ENCODE peak calls at places on chromosome 9, in seven cellular contexts. F is H1, Y is tibial nerve, Q is stomach, I is A549, C is right lobe of liver, H is IMR-90. B is an unnamed sample.

GRCh38 chr9:88400021-88400420 is 11.8 kb downstream of the SPIN1 start:
- DNase-seq in F (peak), Y (no peak), Q (no peak), I (no peak), C (no peak), H (peak), B (no peak)

GRCh38 chr9:129235931-129236331 is 57.9 kb upstream of the IER5L start:
- DNase-seq in F (no peak), Y (no peak), Q (no peak), I (no peak), C (no peak), H (no peak), B (no peak)

GRCh38 chr9:88387733-88388202 is 476 bp upstream of the SPIN1 start:
- DNase-seq in F (no peak), Y (no peak), Q (peak), I (peak), C (peak), H (peak), B (peak)

GRCh38 chr9:34254141-34254913 is 74.7 kb downstream of the KIF24 start:
- DNase-seq in F (no peak), Y (no peak), Q (no peak), I (peak), C (no peak), H (peak), B (peak)

GRCh38 chr9:34589656-34590375 is at the start of gene CNTFR:
- DNase-seq in F (no peak), Y (no peak), Q (no peak), I (no peak), C (peak), H (no peak), B (peak)

GRCh38 chr9:87650611-87651295 is 75.2 kb upstream of the CTSL start:
- DNase-seq in F (no peak), Y (no peak), Q (no peak), I (no peak), C (no peak), H (no peak), B (peak)

GRCh38 chr9:121300283-121301119 is 32.5 kb downstream of the GSN start:
- DNase-seq in F (no peak), Y (peak), Q (no peak), I (no peak), C (no peak), H (no peak), B (peak)

GRCh38 chr9:14438232-14438966 is 124.5 kb upstream of the NFIB start:
- DNase-seq in F (no peak), Y (no peak), Q (no peak), I (no peak), C (no peak), H (peak), B (no peak)

GRCh38 chr9:93676310-93677054 is 100.1 kb downstream of the PHF2 start:
- DNase-seq in F (peak), Y (no peak), Q (peak), I (no peak), C (peak), H (no peak), B (peak)

GRCh38 chr9:113941056-113941455 is 64.9 kb downstream of the ZNF618 start:
- DNase-seq in F (no peak), Y (no peak), Q (no peak), I (no peak), C (no peak), H (peak), B (no peak)

GRCh38 chr9:134496413-134497282 is 145.0 kb upstream of the COL5A1 start:
- DNase-seq in F (no peak), Y (peak), Q (no peak), I (no peak), C (peak), H (peak), B (peak)

GRCh38 chr9:21465859-21466518 is 16.1 kb downstream of the IFNE start:
- DNase-seq in F (no peak), Y (no peak), Q (no peak), I (peak), C (no peak), H (peak), B (no peak)

GRCh38 chr9:224540-225520 is 10.2 kb downstream of the DOCK8 start:
- DNase-seq in F (no peak), Y (no peak), Q (no peak), I (no peak), C (no peak), H (no peak), B (no peak)

GRCh38 chr9:14535161-14535930 is 157.9 kb downstream of the ZDHHC21 start:
- DNase-seq in F (no peak), Y (no peak), Q (no peak), I (no peak), C (no peak), H (no peak), B (no peak)

GRCh38 chr9:6498982-6499381 is 86.0 kb downstream of the UHRF2 start:
- DNase-seq in F (no peak), Y (no peak), Q (no peak), I (no peak), C (no peak), H (peak), B (no peak)

GRCh38 chr9:15935661-15936315 is 382.9 kb downstream of the CCDC171 start:
- DNase-seq in F (no peak), Y (no peak), Q (no peak), I (no peak), C (no peak), H (no peak), B (no peak)

GRCh38 chr9:104820336-104820735 is 56.4 kb downstream of the NIPSNAP3B start:
- DNase-seq in F (no peak), Y (no peak), Q (no peak), I (no peak), C (no peak), H (no peak), B (no peak)

GRCh38 chr9:135746565-135746964 is 44.6 kb downstream of the KCNT1 start:
- DNase-seq in F (no peak), Y (no peak), Q (no peak), I (no peak), C (no peak), H (no peak), B (no peak)

GRCh38 chr9:112179816-112180215 is 4.7 kb upstream of the SUSD1 start:
- DNase-seq in F (no peak), Y (no peak), Q (no peak), I (no peak), C (no peak), H (no peak), B (no peak)

GRCh38 chr9:134316444-134317160 is 9.7 kb upstream of the RXRA start:
- DNase-seq in F (no peak), Y (no peak), Q (no peak), I (no peak), C (peak), H (peak), B (peak)

GRCh38 chr9:72751541-72751940 is 201.3 kb downstream of the ALDH1A1 start:
- DNase-seq in F (no peak), Y (no peak), Q (no peak), I (no peak), C (no peak), H (no peak), B (no peak)

GRCh38 chr9:131020388-131020787 is 11.4 kb downstream of the LAMC3 start:
- DNase-seq in F (no peak), Y (no peak), Q (no peak), I (no peak), C (no peak), H (peak), B (peak)

GRCh38 chr9:6938873-6939272 is 181.1 kb downstream of the KDM4C start:
- DNase-seq in F (no peak), Y (no peak), Q (no peak), I (no peak), C (no peak), H (peak), B (no peak)

GRCh38 chr9:133506653-133507038 is 18.1 kb downstream of the MYMK start:
- DNase-seq in F (no peak), Y (peak), Q (peak), I (no peak), C (peak), H (peak), B (no peak)

GRCh38 chr9:135347461-135347860 is 132.1 kb upstream of the PPP1R26 start:
- DNase-seq in F (no peak), Y (no peak), Q (no peak), I (no peak), C (no peak), H (no peak), B (no peak)

GRCh38 chr9:105141448-105142101 is 102.9 kb upstream of the SLC44A1 start:
- DNase-seq in F (no peak), Y (no peak), Q (no peak), I (no peak), C (no peak), H (no peak), B (no peak)

GRCh38 chr9:4497855-4498254 is 7.6 kb downstream of the SLC1A1 start:
- DNase-seq in F (no peak), Y (no peak), Q (no peak), I (no peak), C (no peak), H (peak), B (no peak)

GRCh38 chr9:120663950-120664349 is 50.3 kb downstream of the MEGF9 start:
- DNase-seq in F (no peak), Y (no peak), Q (no peak), I (no peak), C (no peak), H (no peak), B (no peak)

GRCh38 chr9:130834371-130835311 is at the start of gene ABL1:
- DNase-seq in F (peak), Y (peak), Q (peak), I (peak), C (peak), H (peak), B (peak)

GRCh38 chr9:111909444-111909843 is 12.8 kb downstream of the UGCG start:
- DNase-seq in F (no peak), Y (no peak), Q (no peak), I (no peak), C (no peak), H (no peak), B (no peak)

GRCh38 chr9:96418074-96418919 is at the start of gene ZNF367:
- DNase-seq in F (peak), Y (peak), Q (peak), I (peak), C (peak), H (peak), B (peak)

GRCh38 chr9:7570107-7570720 is 229.4 kb downstream of the DMAC1 start:
- DNase-seq in F (peak), Y (peak), Q (peak), I (peak), C (peak), H (peak), B (no peak)

GRCh38 chr9:123338710-123339665 is 17.0 kb upstream of the CRB2 start:
- DNase-seq in F (no peak), Y (no peak), Q (peak), I (no peak), C (no peak), H (no peak), B (no peak)

DNA sequence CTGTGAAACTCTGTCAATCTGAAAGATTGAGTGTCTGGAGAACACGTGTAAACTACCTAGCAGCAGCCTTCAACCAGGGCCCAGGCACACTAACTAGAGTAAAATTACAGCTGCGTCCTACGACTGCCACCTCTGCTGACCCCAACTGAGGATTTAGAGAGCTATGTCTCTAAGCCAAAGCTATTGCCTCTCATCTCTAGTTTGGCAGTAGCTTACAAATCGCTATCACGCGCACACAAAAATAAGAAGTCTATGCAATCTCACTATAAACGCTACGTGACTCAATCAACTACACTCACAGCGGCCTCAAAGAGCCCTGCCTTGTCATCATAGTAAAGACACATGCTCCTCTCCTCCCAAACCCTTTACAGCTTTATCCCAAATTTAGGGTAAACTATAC is 8.7 kb downstream of the PPP6C start:
- DNase-seq in F (no peak), Y (no peak), Q (no peak), I (no peak), C (no peak), H (no peak), B (peak)
- TF ChIP-seq POLR2A in F (no peak), Y (no peak), Q (no peak), I (no peak), C (no peak), H (no peak), B (no peak)

DNA sequence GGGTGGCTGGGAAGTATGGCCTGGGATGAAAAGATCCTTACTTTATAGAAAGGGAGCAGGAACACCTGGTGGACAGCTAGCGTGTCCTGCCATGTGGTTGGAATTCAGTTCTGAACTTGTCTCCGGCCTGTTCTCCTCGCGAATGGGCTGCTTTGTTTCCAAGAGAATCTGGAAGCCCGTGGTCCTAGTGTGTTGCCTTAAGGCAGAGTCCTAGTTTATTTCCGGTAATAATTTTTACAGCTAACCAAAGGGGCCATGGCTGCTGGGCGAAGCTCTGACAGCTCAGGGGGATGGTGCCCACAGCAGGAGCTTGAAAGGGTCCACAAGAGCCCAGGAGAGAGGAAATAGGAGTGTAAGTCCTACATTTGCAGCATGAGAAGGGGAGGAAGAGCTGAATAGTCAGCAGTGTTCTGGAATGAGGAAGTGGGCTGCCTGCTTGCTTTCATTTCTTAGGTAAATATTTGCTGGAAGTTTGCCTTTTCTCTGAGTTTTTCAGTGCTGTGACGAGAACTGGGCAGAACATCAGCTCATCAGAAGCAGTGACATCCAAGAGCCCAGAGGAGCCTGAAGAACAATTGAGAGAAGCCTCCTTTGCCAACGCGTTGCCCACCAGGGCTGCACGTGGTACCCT is 13.1 kb upstream of the IGFBPL1 start:
- DNase-seq in F (no peak), Y (no peak), Q (peak), I (peak), C (peak), H (peak), B (peak)
- H3K4me3 ChIP-seq in F (no peak), Y (no peak), Q (no peak), I (peak), C (no peak), H (no peak), B (no peak)

GRCh38 chr9:127567119-127567897 is 44.8 kb upstream of the STXBP1 start:
- DNase-seq in F (no peak), Y (no peak), Q (peak), I (no peak), C (peak), H (peak), B (no peak)
- TF ChIP-seq POLR2A in F (no peak), Y (no peak), Q (no peak), I (no peak), C (no peak), H (no peak), B (no peak)

DNA sequence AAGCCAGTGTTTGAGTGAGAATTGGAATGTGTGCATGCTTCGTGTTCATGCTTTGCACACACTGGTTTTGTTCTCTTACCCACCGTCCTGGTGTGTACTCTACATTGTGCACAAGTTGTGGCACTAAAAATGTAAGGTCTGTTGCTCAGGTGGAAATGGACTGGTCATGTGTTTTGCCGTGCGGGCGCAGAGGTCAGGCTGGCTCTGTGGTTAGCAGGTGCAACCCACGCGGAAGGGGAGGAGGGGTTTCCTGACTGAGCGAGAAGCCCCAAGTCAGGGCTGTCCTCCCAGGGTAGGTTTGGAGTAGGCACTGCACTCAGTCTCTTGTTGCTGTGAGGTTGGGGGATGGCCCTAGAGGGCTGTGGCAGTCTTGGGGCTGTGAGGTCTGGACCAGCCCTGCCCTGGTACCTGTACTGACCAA is 86.6 kb downstream of the EHMT1 start:
- DNase-seq in F (no peak), Y (no peak), Q (no peak), I (no peak), C (no peak), H (no peak), B (no peak)
- H3K4me3 ChIP-seq in F (no peak), Y (no peak), Q (no peak), I (no peak), C (no peak), H (no peak), B (no peak)